ENCODE peak calls at places on chromosome 10, in four cellular contexts. P, G, D and O are unnamed samples.

GRCh38 chr10:14184841-14185500 is 145.8 kb downstream of the FRMD4A start:
- DNase-seq in P (no peak), G (peak), D (peak), O (peak)

GRCh38 chr10:80260295-80261243 is 28.9 kb downstream of the MAT1A start:
- DNase-seq in P (no peak), G (peak), D (no peak), O (peak)

GRCh38 chr10:61901829-61902447 is 439 bp downstream of the ARID5B start:
- DNase-seq in P (peak), G (peak), D (no peak), O (peak)

GRCh38 chr10:79104264-79104954 is 35.6 kb downstream of the ZMIZ1 start:
- DNase-seq in P (no peak), G (no peak), D (peak), O (peak)

GRCh38 chr10:64515975-64516699 is 994.9 kb downstream of the REEP3 start:
- DNase-seq in P (no peak), G (no peak), D (no peak), O (no peak)

GRCh38 chr10:113386005-113386404 is 166.8 kb upstream of the HABP2 start:
- DNase-seq in P (no peak), G (no peak), D (no peak), O (no peak)

GRCh38 chr10:84478155-84478554 is 149.8 kb downstream of the CCSER2 start:
- DNase-seq in P (no peak), G (no peak), D (no peak), O (peak)

GRCh38 chr10:130364631-130365030 is 228.4 kb downstream of the GLRX3 start:
- DNase-seq in P (peak), G (no peak), D (no peak), O (no peak)

GRCh38 chr10:20984632-20985031 is 87.5 kb upstream of the NEBL start:
- DNase-seq in P (no peak), G (no peak), D (no peak), O (no peak)

GRCh38 chr10:132566892-132567291 is 29.3 kb downstream of the INPP5A start:
- DNase-seq in P (no peak), G (no peak), D (no peak), O (no peak)

GRCh38 chr10:88598060-88598459 is 11.5 kb downstream of the LIPJ start:
- DNase-seq in P (no peak), G (peak), D (no peak), O (no peak)

GRCh38 chr10:2246747-2247146 is 509.4 kb upstream of the ADARB2 start:
- DNase-seq in P (no peak), G (no peak), D (no peak), O (no peak)

GRCh38 chr10:129949411-129950335 is 14.4 kb downstream of the EBF3 start:
- DNase-seq in P (no peak), G (no peak), D (no peak), O (peak)

GRCh38 chr10:66586073-66586472 is 339.8 kb upstream of the LRRTM3 start:
- DNase-seq in P (no peak), G (no peak), D (peak), O (peak)

GRCh38 chr10:69738858-69739435 is 62.8 kb upstream of the COL13A1 start:
- DNase-seq in P (no peak), G (no peak), D (no peak), O (no peak)

GRCh38 chr10:119250641-119251314 is 43.4 kb downstream of the GRK5 start:
- DNase-seq in P (no peak), G (no peak), D (peak), O (peak)
- H3K4me3 ChIP-seq in P (peak), G (no peak), D (no peak), O (no peak)

GRCh38 chr10:71268751-71269150 is 50.3 kb upstream of the SLC29A3 start:
- DNase-seq in P (no peak), G (no peak), D (no peak), O (no peak)
- TF ChIP-seq CTCF in P (no peak), G (no peak), D (no peak), O (no peak)

DNA sequence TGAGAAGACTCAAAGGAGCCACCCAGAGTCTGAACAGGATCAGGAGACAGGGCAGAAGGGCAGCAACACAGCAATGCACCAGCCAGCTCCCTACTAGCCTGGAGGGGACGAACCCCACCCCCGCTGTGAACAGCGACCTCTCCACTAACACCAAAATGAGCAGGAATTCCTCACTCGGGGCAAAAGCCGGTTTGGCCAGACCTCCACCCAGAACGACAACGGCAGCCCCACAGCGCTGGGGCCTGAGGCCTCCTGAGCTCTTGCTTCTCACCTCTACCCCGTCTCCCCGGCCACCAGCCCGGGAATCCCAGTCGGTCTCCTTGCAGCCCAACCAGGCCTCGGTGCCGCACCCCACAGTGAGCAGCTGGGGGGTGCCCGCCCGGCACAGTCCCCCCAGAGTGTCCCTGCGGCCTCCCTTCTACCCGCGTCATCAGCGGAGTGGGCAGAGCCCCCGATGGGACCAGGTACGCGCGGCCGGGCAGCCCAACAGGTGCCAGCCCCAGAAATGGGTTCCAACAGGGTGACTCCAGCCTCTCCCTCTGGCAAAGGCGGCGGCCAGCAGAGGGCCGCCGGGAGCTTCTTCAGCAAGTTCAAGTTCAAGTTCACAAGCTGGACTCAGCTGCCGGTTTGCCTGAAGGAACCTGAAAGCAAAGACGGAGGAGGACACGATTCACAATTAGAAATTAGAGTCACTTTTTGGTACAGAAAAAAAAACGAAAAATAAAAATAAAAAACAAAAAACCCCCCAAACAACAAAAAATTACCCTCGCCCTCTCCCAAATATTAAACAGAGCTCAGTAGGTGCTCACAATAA is 129.0 kb downstream of the MARCHF5 start:
- DNase-seq in P (no peak), G (no peak), D (peak), O (peak)
- H3K4me3 ChIP-seq in P (peak), G (no peak), D (peak), O (peak)

DNA sequence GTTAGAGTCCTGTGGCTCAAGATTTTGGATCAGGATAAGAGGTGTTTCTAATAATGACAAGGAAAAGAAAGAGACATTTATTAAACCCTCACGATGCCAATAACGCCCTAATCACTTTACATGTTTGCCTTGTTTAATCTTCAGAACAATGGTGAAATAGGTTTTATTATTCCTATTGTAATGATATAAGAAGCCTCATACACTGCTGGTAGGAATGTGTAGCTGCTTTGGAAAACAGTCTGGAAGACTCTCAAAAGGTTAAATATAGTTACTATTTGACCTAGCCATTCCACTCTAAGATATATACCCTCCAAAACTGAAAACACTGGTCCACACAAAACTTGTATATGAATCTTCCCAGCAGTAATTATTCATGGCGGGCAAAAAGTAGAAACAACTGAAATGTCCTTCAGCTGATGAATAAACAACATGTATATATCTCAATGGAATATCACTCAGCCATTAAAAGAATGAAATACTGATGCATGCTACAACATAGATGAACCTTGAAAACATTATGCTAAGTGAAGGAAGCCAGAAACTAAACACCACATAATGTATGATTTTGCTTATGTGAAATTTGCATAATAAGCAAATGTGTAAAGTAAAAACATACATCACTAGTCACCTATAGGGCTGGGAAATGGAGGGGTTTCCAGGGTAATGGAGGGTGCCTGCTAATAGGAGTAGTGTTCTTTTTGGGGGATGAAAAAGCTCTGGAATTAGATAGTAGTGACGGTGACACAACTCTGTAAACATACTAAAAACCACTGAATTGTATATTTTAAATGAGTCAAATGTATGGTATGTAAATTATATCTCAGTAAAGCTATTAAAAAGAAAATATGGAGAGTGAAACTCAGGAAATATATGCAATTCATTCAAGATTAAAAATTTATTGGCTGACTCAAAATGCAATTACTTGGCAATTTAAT is 76.9 kb upstream of the ANK3 start:
- DNase-seq in P (no peak), G (no peak), D (no peak), O (no peak)
- TF ChIP-seq CTCF in P (no peak), G (no peak), D (no peak), O (no peak)

DNA sequence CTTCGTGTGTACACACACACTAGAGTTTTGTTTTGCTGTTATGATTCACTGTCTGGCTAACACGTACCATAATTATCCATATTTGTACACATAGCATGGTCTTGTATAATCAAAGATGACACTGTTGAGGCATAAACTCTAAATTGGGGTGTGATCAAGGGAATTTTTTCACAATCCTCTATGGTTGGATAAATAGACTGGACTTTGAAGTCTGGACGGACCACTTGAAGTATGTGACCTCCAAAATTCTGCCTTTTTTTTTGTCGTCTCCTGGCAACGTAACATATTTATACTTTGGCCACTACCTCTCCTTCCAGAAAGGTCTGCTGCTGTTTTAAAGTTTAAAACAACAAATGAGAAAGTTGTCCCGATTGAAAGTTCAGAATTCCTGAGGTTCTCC is 193.4 kb downstream of the CACNB2 start:
- DNase-seq in P (no peak), G (no peak), D (no peak), O (peak)
- H3K4me3 ChIP-seq in P (peak), G (no peak), D (no peak), O (no peak)

GRCh38 chr10:97292097-97292861 is at the start of gene ARHGAP19:
- DNase-seq in P (peak), G (peak), D (peak), O (peak)
- TF ChIP-seq CTCF in P (no peak), G (no peak), D (no peak), O (no peak)

DNA sequence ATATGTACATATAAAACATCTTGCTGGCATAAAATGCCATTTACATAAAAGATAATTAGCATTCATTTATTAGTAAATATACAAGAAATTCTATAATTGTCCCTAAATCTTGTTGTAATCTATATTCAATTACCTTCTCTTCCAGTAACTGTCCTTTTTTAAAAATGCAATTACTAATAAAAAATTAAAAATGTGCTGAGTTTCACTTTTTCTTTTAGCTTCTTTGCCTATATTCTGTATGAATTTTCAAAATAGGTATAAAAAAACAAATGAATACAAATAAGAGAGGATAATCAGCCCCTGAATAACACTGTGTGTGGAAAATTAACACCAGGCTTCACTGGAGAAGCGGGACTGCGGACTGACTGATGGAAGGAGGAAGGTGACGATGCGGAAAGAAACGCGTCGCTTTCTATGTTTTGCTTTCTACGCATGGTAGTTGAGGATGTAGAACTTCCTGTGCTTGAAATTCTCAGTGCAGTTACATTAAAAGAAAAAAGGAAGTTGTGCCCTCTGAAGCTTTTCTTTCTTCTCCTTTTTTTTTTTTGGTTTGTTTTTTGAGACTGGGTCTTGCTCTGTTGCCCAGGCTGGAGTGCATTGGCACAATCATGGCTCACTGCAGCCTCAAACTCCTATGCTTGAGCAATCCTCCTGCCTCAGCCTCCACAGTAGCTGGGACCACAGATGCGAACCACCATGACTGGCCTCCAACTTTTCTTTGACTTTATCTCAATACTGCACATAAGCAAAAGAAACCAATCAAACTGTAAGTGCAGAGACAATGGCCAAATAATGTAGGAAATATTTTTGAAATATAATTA is 7.4 kb upstream of the ZMYND11 start:
- DNase-seq in P (no peak), G (peak), D (no peak), O (no peak)
- H3K4me3 ChIP-seq in P (no peak), G (peak), D (no peak), O (no peak)

GRCh38 chr10:71431945-71432905 is 35.5 kb downstream of the CDH23 start:
- DNase-seq in P (no peak), G (no peak), D (no peak), O (no peak)
- TF ChIP-seq CTCF in P (no peak), G (no peak), D (peak), O (peak)

DNA sequence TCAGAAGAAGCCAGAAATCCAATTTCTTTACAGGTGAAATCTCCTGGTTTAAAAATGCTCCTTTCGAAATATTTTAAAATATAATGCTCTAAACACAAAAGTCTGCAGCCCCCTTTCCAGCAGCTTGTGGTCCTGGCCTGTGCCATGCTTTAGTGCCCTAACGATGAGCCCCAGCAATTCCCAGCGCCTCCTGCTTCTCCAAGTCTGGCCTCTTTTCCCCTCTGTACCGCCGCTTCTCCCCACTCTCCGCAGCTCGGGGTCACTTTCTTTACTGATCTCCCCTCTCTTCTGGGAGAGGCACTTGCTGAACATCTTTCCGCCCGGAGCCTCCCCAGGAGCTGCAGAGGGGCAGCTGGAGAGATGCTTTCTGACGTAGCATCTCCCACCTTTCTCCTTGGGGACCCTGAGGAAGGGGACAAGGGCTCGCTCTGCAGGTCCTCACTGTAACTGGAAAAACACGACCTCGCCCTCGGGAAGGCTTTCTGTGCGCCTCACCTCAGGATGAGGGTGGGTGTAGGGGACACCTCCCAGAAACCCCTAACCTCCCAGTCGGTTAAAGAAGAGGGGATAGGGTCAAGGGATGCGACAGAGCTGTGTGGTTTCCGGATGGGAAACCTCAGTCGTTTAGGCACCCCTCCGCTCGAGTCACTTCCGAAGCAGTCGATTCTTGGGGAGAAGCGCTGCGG is 544 bp upstream of the INA start:
- DNase-seq in P (no peak), G (no peak), D (no peak), O (no peak)
- H3K4me3 ChIP-seq in P (peak), G (no peak), D (no peak), O (no peak)

GRCh38 chr10:89644691-89644966 is 413 bp downstream of the PANK1 start:
- DNase-seq in P (no peak), G (no peak), D (no peak), O (no peak)
- TF ChIP-seq CTCF in P (no peak), G (no peak), D (no peak), O (no peak)